ENCODE peak calls at places on chromosome 15, in five cellular contexts. H, M, X, I and R are unnamed samples.

GRCh38 chr15:82570721-82571519 is 30.7 kb upstream of the RPS17 start:
- DNase-seq in H (no peak), M (peak; percentile 10), X (no peak), I (no peak), R (no peak)

GRCh38 chr15:69490356-69491050 is 37.9 kb downstream of the RPLP1 start:
- DNase-seq in H (no peak), M (no peak), X (no peak), I (no peak), R (no peak)

GRCh38 chr15:90300988-90301715 is 35.7 kb downstream of the NGRN start:
- DNase-seq in H (peak; percentile 2), M (no peak), X (peak; percentile 46), I (no peak), R (peak; percentile 48)

GRCh38 chr15:55245058-55245457 is 44.6 kb downstream of the RAB27A start:
- DNase-seq in H (no peak), M (no peak), X (no peak), I (no peak), R (no peak)

GRCh38 chr15:75508741-75509532 is 57.4 kb upstream of the SIN3A start:
- DNase-seq in H (no peak), M (no peak), X (no peak), I (no peak), R (no peak)

GRCh38 chr15:59119625-59120024 is 14.7 kb downstream of the CCNB2 start:
- DNase-seq in H (no peak), M (no peak), X (no peak), I (no peak), R (no peak)

GRCh38 chr15:59567369-59567768 is 44.2 kb upstream of the GCNT3 start:
- DNase-seq in H (no peak), M (no peak), X (no peak), I (no peak), R (no peak)

GRCh38 chr15:40787344-40787841 is 17.6 kb downstream of the C15orf62 start:
- DNase-seq in H (peak; percentile 89), M (no peak), X (no peak), I (peak; percentile 76), R (peak; percentile 18)

GRCh38 chr15:93948728-93949127 is 282.6 kb upstream of the MCTP2 start:
- DNase-seq in H (no peak), M (peak; percentile 30), X (no peak), I (peak; percentile 74), R (no peak)

GRCh38 chr15:59300618-59301139 is 72.0 kb downstream of the MYO1E start:
- DNase-seq in H (no peak), M (no peak), X (no peak), I (no peak), R (peak; percentile 3)

GRCh38 chr15:40055576-40056293 is 16.8 kb upstream of the SRP14 start:
- DNase-seq in H (no peak), M (no peak), X (no peak), I (no peak), R (peak; percentile 40)

GRCh38 chr15:94324117-94324826 is 92.9 kb downstream of the MCTP2 start:
- DNase-seq in H (peak; percentile 36), M (peak; percentile 24), X (peak; percentile 38), I (peak; percentile 48), R (peak; percentile 9)

GRCh38 chr15:38535451-38536200 is 29.0 kb downstream of the RASGRP1 start:
- DNase-seq in H (no peak), M (no peak), X (no peak), I (no peak), R (no peak)

GRCh38 chr15:48017747-48018146 is 103.0 kb upstream of the SLC24A5 start:
- DNase-seq in H (no peak), M (no peak), X (no peak), I (no peak), R (no peak)

GRCh38 chr15:37038716-37039106 is 61.6 kb downstream of the MEIS2 start:
- DNase-seq in H (no peak), M (no peak), X (no peak), I (no peak), R (no peak)

GRCh38 chr15:60396560-60396963 is 1.2 kb downstream of the ANXA2 start:
- DNase-seq in H (no peak), M (no peak), X (no peak), I (no peak), R (no peak)

GRCh38 chr15:101003706-101004105 is 84.5 kb downstream of the LRRK1 start:
- DNase-seq in H (no peak), M (no peak), X (no peak), I (no peak), R (no peak)

GRCh38 chr15:51227967-51228783 is 110.2 kb downstream of the CYP19A1 start:
- DNase-seq in H (no peak), M (no peak), X (no peak), I (no peak), R (no peak)

GRCh38 chr15:70541511-70541910 is 221.8 kb downstream of the UACA start:
- DNase-seq in H (no peak), M (no peak), X (no peak), I (no peak), R (no peak)

GRCh38 chr15:75069301-75069925 is 46.0 kb downstream of the PPCDC start:
- DNase-seq in H (no peak), M (no peak), X (no peak), I (no peak), R (no peak)